ENCODE peak calls at places on chromosomes 3 and 15, in ten cellular contexts. Z is psoas muscle; Y is body of pancreas; T is NCI-H1092 treated with DMSO at 0.1 percent for 48 hours; V is smooth muscle cell of the brain vasculature; U is heart right ventricle; W is effector memory CD4-positive, alpha-beta T cell; E is substantia nigra; I is mucosa of descending colon; S is NCI-H460. N is an unnamed sample.

GRCh38 chr15:42759093-42759492 is 22.2 kb upstream of the CDAN1 start:
- DNase-seq in Z (no peak), Y (no peak), T (no peak), V (no peak), U (no peak), W (no peak), E (no peak), I (no peak), S (no peak), N (no peak)

GRCh38 chr15:80861776-80862175 is 82.6 kb downstream of the CEMIP start:
- DNase-seq in Z (no peak), Y (no peak), T (peak; percentile 0), V (no peak), U (peak; percentile 14), W (no peak), E (peak; percentile 19), I (no peak), S (no peak), N (no peak)

GRCh38 chr3:143121240-143122088 is 1.9 kb downstream of the CHST2 start:
- DNase-seq in Z (peak; percentile 69), Y (peak; percentile 22), T (no peak), V (no peak), U (peak; percentile 50), W (no peak), E (no peak), I (peak; percentile 76), S (no peak), N (peak; percentile 22)

GRCh38 chr15:45583731-45584639 is 3.2 kb upstream of the BLOC1S6 start:
- DNase-seq in Z (no peak), Y (peak; percentile 30), T (no peak), V (no peak), U (no peak), W (no peak), E (no peak), I (no peak), S (no peak), N (no peak)

GRCh38 chr3:6549296-6549695 is 311.6 kb upstream of the GRM7 start:
- DNase-seq in Z (no peak), Y (no peak), T (no peak), V (no peak), U (no peak), W (no peak), E (no peak), I (no peak), S (no peak), N (no peak)

GRCh38 chr3:25002052-25002451 is 426.0 kb upstream of the RARB start:
- DNase-seq in Z (no peak), Y (no peak), T (no peak), V (no peak), U (no peak), W (no peak), E (no peak), I (no peak), S (no peak), N (no peak)

GRCh38 chr3:155178810-155179424 is 98.8 kb downstream of the MME start:
- DNase-seq in Z (no peak), Y (no peak), T (no peak), V (no peak), U (no peak), W (no peak), E (no peak), I (no peak), S (no peak), N (no peak)

GRCh38 chr3:184656991-184657669 is 54.7 kb downstream of the MAGEF1 start:
- DNase-seq in Z (no peak), Y (no peak), T (no peak), V (no peak), U (no peak), W (no peak), E (no peak), I (no peak), S (no peak), N (no peak)

GRCh38 chr3:13683288-13683687 is 134.4 kb downstream of the FBLN2 start:
- DNase-seq in Z (no peak), Y (no peak), T (no peak), V (no peak), U (no peak), W (no peak), E (no peak), I (no peak), S (no peak), N (no peak)

GRCh38 chr3:117399311-117400068 is 689.9 kb downstream of the TUSC7 start:
- DNase-seq in Z (no peak), Y (peak; percentile 24), T (peak; percentile 77), V (peak; percentile 18), U (no peak), W (no peak), E (no peak), I (no peak), S (no peak), N (peak; percentile 24)

GRCh38 chr15:98077186-98077585 is 116.7 kb downstream of the ARRDC4 start:
- DNase-seq in Z (no peak), Y (no peak), T (no peak), V (no peak), U (no peak), W (no peak), E (no peak), I (peak; percentile 50), S (no peak), N (no peak)

GRCh38 chr3:12100784-12101183 is 57.9 kb downstream of the TIMP4 start:
- DNase-seq in Z (no peak), Y (no peak), T (no peak), V (no peak), U (no peak), W (no peak), E (no peak), I (no peak), S (no peak), N (no peak)

GRCh38 chr15:28018291-28019044 is 80.6 kb downstream of the OCA2 start:
- DNase-seq in Z (no peak), Y (no peak), T (no peak), V (no peak), U (no peak), W (no peak), E (no peak), I (no peak), S (no peak), N (no peak)

GRCh38 chr3:45948409-45948808 is 5.1 kb downstream of the CXCR6 start:
- DNase-seq in Z (no peak), Y (no peak), T (no peak), V (no peak), U (no peak), W (no peak), E (no peak), I (no peak), S (no peak), N (no peak)

GRCh38 chr3:163809540-163809993 is 1268.7 kb downstream of the SI start:
- DNase-seq in Z (no peak), Y (no peak), T (no peak), V (no peak), U (no peak), W (no peak), E (no peak), I (no peak), S (no peak), N (no peak)

GRCh38 chr3:40690696-40691597 is 166.2 kb downstream of the ZNF621 start:
- DNase-seq in Z (peak; percentile 87), Y (peak; percentile 37), T (peak; percentile 78), V (no peak), U (peak; percentile 79), W (no peak), E (no peak), I (peak; percentile 55), S (no peak), N (no peak)

N was measured in amygdala.